ENCODE peak calls at places on chromosomes 2 and 18, in nine cellular contexts. One of them, this sample, is unnamed.

GRCh38 chr18:53864758-53865157 is 359.7 kb downstream of the MBD2 start:
- ATAC-seq in HCT116: no peak
- ATAC-seq in K562: no peak
- ATAC-seq in body of pancreas: no peak
- ATAC-seq in right lobe of liver: no peak
- ATAC-seq in HepG2: no peak
- ATAC-seq in A549: no peak
- ATAC-seq in heart left ventricle: no peak
- ATAC-seq in upper lobe of left lung: no peak
- ATAC-seq in this sample: no peak

GRCh38 chr18:79422022-79422782 is 26.5 kb downstream of the NFATC1 start:
- ATAC-seq in A549: no peak
- ATAC-seq in K562: no peak
- ATAC-seq in heart left ventricle: no peak
- ATAC-seq in HCT116: no peak
- ATAC-seq in body of pancreas: no peak
- ATAC-seq in upper lobe of left lung: peak; percentile 14
- ATAC-seq in right lobe of liver: no peak
- ATAC-seq in HepG2: no peak
- ATAC-seq in this sample: peak; percentile 64

GRCh38 chr2:121211689-121212151 is 73.3 kb downstream of the TFCP2L1 start:
- ATAC-seq in right lobe of liver: no peak
- ATAC-seq in HCT116: no peak
- ATAC-seq in body of pancreas: no peak
- ATAC-seq in heart left ventricle: no peak
- ATAC-seq in HepG2: peak; percentile 16
- ATAC-seq in K562: no peak
- ATAC-seq in upper lobe of left lung: no peak
- ATAC-seq in A549: peak; percentile 44
- ATAC-seq in this sample: no peak

GRCh38 chr2:69902213-69902922 is 8.6 kb downstream of the SNRNP27 start:
- ATAC-seq in body of pancreas: no peak
- ATAC-seq in heart left ventricle: no peak
- ATAC-seq in HCT116: no peak
- ATAC-seq in A549: no peak
- ATAC-seq in right lobe of liver: peak; percentile 41
- ATAC-seq in HepG2: no peak
- ATAC-seq in upper lobe of left lung: peak; percentile 67
- ATAC-seq in K562: no peak
- ATAC-seq in this sample: no peak

GRCh38 chr18:51054764-51055163 is 24.8 kb downstream of the SMAD4 start:
- ATAC-seq in heart left ventricle: no peak
- ATAC-seq in K562: no peak
- ATAC-seq in A549: no peak
- ATAC-seq in body of pancreas: no peak
- ATAC-seq in right lobe of liver: no peak
- ATAC-seq in HCT116: no peak
- ATAC-seq in HepG2: no peak
- ATAC-seq in upper lobe of left lung: no peak
- ATAC-seq in this sample: no peak

GRCh38 chr18:9827856-9828793 is 57.6 kb upstream of the TXNDC2 start:
- ATAC-seq in HepG2: no peak
- ATAC-seq in K562: peak; percentile 81
- ATAC-seq in A549: peak; percentile 90
- ATAC-seq in upper lobe of left lung: peak; percentile 74
- ATAC-seq in body of pancreas: no peak
- ATAC-seq in right lobe of liver: peak; percentile 58
- ATAC-seq in HCT116: peak; percentile 81
- ATAC-seq in heart left ventricle: peak; percentile 2
- ATAC-seq in this sample: peak; percentile 21

GRCh38 chr18:58539659-58540380 is 89.1 kb downstream of the ALPK2 start:
- ATAC-seq in HepG2: peak; percentile 48
- ATAC-seq in K562: no peak
- ATAC-seq in heart left ventricle: no peak
- ATAC-seq in upper lobe of left lung: no peak
- ATAC-seq in HCT116: no peak
- ATAC-seq in A549: no peak
- ATAC-seq in right lobe of liver: peak; percentile 48
- ATAC-seq in body of pancreas: no peak
- ATAC-seq in this sample: no peak

GRCh38 chr2:122873951-122874350 is 1118.5 kb downstream of the TSN start:
- ATAC-seq in right lobe of liver: no peak
- ATAC-seq in upper lobe of left lung: no peak
- ATAC-seq in body of pancreas: no peak
- ATAC-seq in HCT116: no peak
- ATAC-seq in heart left ventricle: no peak
- ATAC-seq in A549: no peak
- ATAC-seq in K562: no peak
- ATAC-seq in HepG2: no peak
- ATAC-seq in this sample: no peak

GRCh38 chr18:56001576-56001975 is 413.6 kb upstream of the TCF4 start:
- ATAC-seq in right lobe of liver: no peak
- ATAC-seq in heart left ventricle: no peak
- ATAC-seq in HepG2: no peak
- ATAC-seq in HCT116: no peak
- ATAC-seq in K562: peak; percentile 42
- ATAC-seq in upper lobe of left lung: no peak
- ATAC-seq in A549: no peak
- ATAC-seq in body of pancreas: no peak
- ATAC-seq in this sample: no peak

GRCh38 chr2:207130958-207131521 is 34.7 kb downstream of the KLF7 start:
- ATAC-seq in HCT116: no peak
- ATAC-seq in upper lobe of left lung: no peak
- ATAC-seq in right lobe of liver: peak; percentile 15
- ATAC-seq in K562: no peak
- ATAC-seq in body of pancreas: peak; percentile 25
- ATAC-seq in heart left ventricle: no peak
- ATAC-seq in HepG2: no peak
- ATAC-seq in A549: no peak
- ATAC-seq in this sample: no peak

GRCh38 chr2:217356142-217356541 is 496.3 kb upstream of the TNP1 start:
- ATAC-seq in right lobe of liver: no peak
- ATAC-seq in HCT116: no peak
- ATAC-seq in A549: no peak
- ATAC-seq in body of pancreas: no peak
- ATAC-seq in HepG2: peak; percentile 58
- ATAC-seq in upper lobe of left lung: no peak
- ATAC-seq in heart left ventricle: no peak
- ATAC-seq in K562: no peak
- ATAC-seq in this sample: no peak
- H3K4me1 ChIP-seq in right lobe of liver: no peaks in the 10 kb centered on the region
- H3K4me1 ChIP-seq in HCT116: no peaks in the 10 kb centered on the region
- H3K4me1 ChIP-seq in A549: peaks cover 18% of the 10 kb centered on the region
- H3K4me1 ChIP-seq in body of pancreas: no peaks in the 10 kb centered on the region
- H3K4me1 ChIP-seq in HepG2: no peaks in the 10 kb centered on the region
- H3K4me1 ChIP-seq in upper lobe of left lung: peaks cover 11% of the 10 kb centered on the region
- H3K4me1 ChIP-seq in heart left ventricle: peaks cover 9% of the 10 kb centered on the region
- H3K4me1 ChIP-seq in K562: no peaks in the 10 kb centered on the region
- H3K4me1 ChIP-seq in this sample: peaks cover 17% of the 10 kb centered on the region

GRCh38 chr18:59899298-59900221 is at the start of gene PMAIP1:
- ATAC-seq in right lobe of liver: peak; percentile 95
- ATAC-seq in A549: peak; percentile 90
- ATAC-seq in upper lobe of left lung: peak; percentile 98
- ATAC-seq in K562: peak; percentile 90
- ATAC-seq in HepG2: peak; percentile 95
- ATAC-seq in heart left ventricle: peak; percentile 97
- ATAC-seq in HCT116: peak; percentile 83
- ATAC-seq in body of pancreas: peak; percentile 96
- ATAC-seq in this sample: peak; percentile 95

GRCh38 chr18:59900222-59901128 is 679 bp downstream of the PMAIP1 start:
- ATAC-seq in A549: peak; percentile 64
- ATAC-seq in upper lobe of left lung: peak; percentile 57
- ATAC-seq in right lobe of liver: peak; percentile 36
- ATAC-seq in body of pancreas: peak; percentile 8
- ATAC-seq in HepG2: peak; percentile 67
- ATAC-seq in HCT116: peak; percentile 28
- ATAC-seq in K562: peak; percentile 77
- ATAC-seq in heart left ventricle: peak; percentile 46
- ATAC-seq in this sample: peak; percentile 16

GRCh38 chr18:59902993-59903610 is 3.3 kb downstream of the PMAIP1 start:
- ATAC-seq in upper lobe of left lung: no peak
- ATAC-seq in HCT116: no peak
- ATAC-seq in heart left ventricle: no peak
- ATAC-seq in body of pancreas: no peak
- ATAC-seq in right lobe of liver: no peak
- ATAC-seq in HepG2: no peak
- ATAC-seq in A549: no peak
- ATAC-seq in K562: no peak
- ATAC-seq in this sample: no peak

GRCh38 chr18:59904051-59904601 is 4.3 kb downstream of the PMAIP1 start:
- ATAC-seq in HepG2: no peak
- ATAC-seq in right lobe of liver: no peak
- ATAC-seq in upper lobe of left lung: no peak
- ATAC-seq in heart left ventricle: no peak
- ATAC-seq in body of pancreas: no peak
- ATAC-seq in K562: no peak
- ATAC-seq in HCT116: no peak
- ATAC-seq in A549: no peak
- ATAC-seq in this sample: no peak

GRCh38 chr18:59902180-59902992 is 2.6 kb downstream of the PMAIP1 start:
- ATAC-seq in upper lobe of left lung: no peak
- ATAC-seq in heart left ventricle: no peak
- ATAC-seq in K562: no peak
- ATAC-seq in right lobe of liver: no peak
- ATAC-seq in A549: no peak
- ATAC-seq in body of pancreas: no peak
- ATAC-seq in HepG2: no peak
- ATAC-seq in HCT116: no peak
- ATAC-seq in this sample: no peak
- TF ChIP-seq POLR2A in upper lobe of left lung: no peak
- TF ChIP-seq POLR2A in heart left ventricle: no peak
- TF ChIP-seq POLR2A in K562: no peak
- TF ChIP-seq POLR2A in right lobe of liver: no peak
- TF ChIP-seq POLR2A in A549: no peak
- TF ChIP-seq POLR2A in body of pancreas: no peak
- TF ChIP-seq POLR2A in HepG2: no peak
- TF ChIP-seq POLR2A in HCT116: no peak
- TF ChIP-seq POLR2A in this sample: no peak

DNA sequence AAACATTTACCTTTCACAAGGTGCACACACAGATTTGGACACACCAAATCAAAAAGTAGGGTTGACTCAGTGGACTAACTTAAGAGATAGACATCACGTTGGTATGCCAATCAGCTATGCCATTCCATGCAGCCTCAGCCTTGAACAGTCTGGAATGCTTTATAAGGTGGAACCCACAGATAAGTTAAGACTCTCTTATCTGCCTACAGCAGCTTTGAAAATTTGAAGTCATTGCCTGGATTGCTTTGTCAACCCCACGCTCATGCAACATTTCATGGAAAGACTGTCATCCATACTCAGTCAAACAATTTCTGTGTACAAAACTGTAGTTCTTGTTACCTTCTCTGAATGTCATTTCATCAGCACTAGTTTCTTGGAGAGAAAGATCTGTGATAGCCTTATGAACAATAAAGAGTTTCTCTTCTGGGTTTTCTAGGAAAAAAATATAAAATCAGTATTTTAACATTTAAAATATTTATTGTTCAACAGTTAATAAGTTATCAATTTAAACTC is 1.2 kb downstream of the ERMN start:
- ATAC-seq in A549: no peak
- ATAC-seq in upper lobe of left lung: no peak
- ATAC-seq in right lobe of liver: no peak
- ATAC-seq in K562: peak; percentile 81
- ATAC-seq in heart left ventricle: no peak
- ATAC-seq in body of pancreas: no peak
- ATAC-seq in HCT116: no peak
- ATAC-seq in HepG2: no peak
- ATAC-seq in this sample: no peak
- H3K4me1 ChIP-seq in A549: peaks cover 3% of the 10 kb centered on the region
- H3K4me1 ChIP-seq in upper lobe of left lung: no peaks in the 10 kb centered on the region
- H3K4me1 ChIP-seq in right lobe of liver: no peaks in the 10 kb centered on the region
- H3K4me1 ChIP-seq in K562: no peaks in the 10 kb centered on the region
- H3K4me1 ChIP-seq in heart left ventricle: no peaks in the 10 kb centered on the region
- H3K4me1 ChIP-seq in body of pancreas: peaks cover 4% of the 10 kb centered on the region
- H3K4me1 ChIP-seq in HCT116: no peaks in the 10 kb centered on the region
- H3K4me1 ChIP-seq in HepG2: no peaks in the 10 kb centered on the region
- H3K4me1 ChIP-seq in this sample: no peaks in the 10 kb centered on the region

GRCh38 chr18:35578481-35578880 is 3.1 kb upstream of the GALNT1 start:
- ATAC-seq in upper lobe of left lung: no peak
- ATAC-seq in K562: no peak
- ATAC-seq in heart left ventricle: no peak
- ATAC-seq in HCT116: no peak
- ATAC-seq in right lobe of liver: no peak
- ATAC-seq in body of pancreas: no peak
- ATAC-seq in HepG2: no peak
- ATAC-seq in A549: no peak
- ATAC-seq in this sample: no peak

GRCh38 chr18:35582899-35583558 is 1.5 kb downstream of the GALNT1 start:
- ATAC-seq in HCT116: no peak
- ATAC-seq in right lobe of liver: no peak
- ATAC-seq in body of pancreas: no peak
- ATAC-seq in upper lobe of left lung: no peak
- ATAC-seq in HepG2: peak; percentile 44
- ATAC-seq in heart left ventricle: no peak
- ATAC-seq in K562: peak; percentile 16
- ATAC-seq in A549: no peak
- ATAC-seq in this sample: no peak

GRCh38 chr18:35582310-35582682 is 756 bp downstream of the GALNT1 start:
- ATAC-seq in HCT116: no peak
- ATAC-seq in A549: no peak
- ATAC-seq in HepG2: no peak
- ATAC-seq in body of pancreas: no peak
- ATAC-seq in upper lobe of left lung: no peak
- ATAC-seq in K562: no peak
- ATAC-seq in right lobe of liver: no peak
- ATAC-seq in heart left ventricle: no peak
- ATAC-seq in this sample: no peak

GRCh38 chr18:35581555-35582309 is at the start of gene GALNT1:
- ATAC-seq in body of pancreas: peak; percentile 76
- ATAC-seq in HepG2: peak; percentile 28
- ATAC-seq in right lobe of liver: peak; percentile 68
- ATAC-seq in heart left ventricle: peak; percentile 58
- ATAC-seq in A549: peak; percentile 70
- ATAC-seq in K562: peak; percentile 64
- ATAC-seq in HCT116: peak; percentile 73
- ATAC-seq in upper lobe of left lung: peak; percentile 67
- ATAC-seq in this sample: peak; percentile 79

DNA sequence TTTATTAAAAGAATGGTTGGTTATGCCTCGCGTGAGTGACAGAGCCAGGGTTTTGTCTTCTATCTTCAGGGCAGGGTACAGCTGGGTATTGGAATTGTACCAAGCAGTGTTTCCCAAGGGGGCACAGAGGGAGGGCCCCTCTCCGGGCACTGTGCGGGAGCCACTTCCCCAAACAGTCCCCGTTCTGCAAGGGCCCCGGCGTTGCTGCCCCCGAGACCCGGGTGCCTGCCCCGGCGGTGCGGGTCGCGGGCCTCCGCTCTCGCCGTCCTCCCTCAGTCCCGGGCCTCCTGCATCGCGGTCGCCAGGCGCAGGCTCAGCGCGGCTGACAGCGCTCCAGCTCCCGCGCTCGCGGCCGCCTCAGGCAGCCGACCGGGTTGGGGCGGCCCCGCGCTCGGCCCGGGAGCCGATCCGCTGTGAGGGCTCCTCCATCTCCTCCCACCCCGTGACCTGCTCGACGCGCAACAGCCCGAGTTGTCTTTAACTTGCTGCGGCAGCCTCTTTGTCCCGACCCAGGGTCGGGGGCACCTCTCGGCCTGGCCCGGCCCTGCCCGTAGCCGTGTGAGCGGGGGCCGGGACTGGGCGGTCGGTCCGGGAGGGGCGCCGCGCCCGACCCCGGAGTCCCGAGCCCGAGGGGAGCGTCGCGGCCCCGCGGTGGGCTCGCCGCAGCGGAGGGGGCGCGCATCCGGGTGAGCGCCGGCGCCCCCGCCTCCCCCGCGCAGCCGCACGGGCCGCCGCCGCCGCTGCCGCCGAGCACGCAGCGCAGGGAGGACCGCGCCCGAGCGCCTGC is 599 bp upstream of the GALNT1 start:
- ATAC-seq in upper lobe of left lung: peak; percentile 91
- ATAC-seq in body of pancreas: peak; percentile 76
- ATAC-seq in right lobe of liver: peak; percentile 83
- ATAC-seq in HepG2: peak; percentile 88
- ATAC-seq in HCT116: peak; percentile 75
- ATAC-seq in heart left ventricle: peak; percentile 82
- ATAC-seq in K562: peak; percentile 89
- ATAC-seq in A549: peak; percentile 86
- ATAC-seq in this sample: peak; percentile 82
- TF ChIP-seq POLR2A in upper lobe of left lung: peak; percentile 67
- TF ChIP-seq POLR2A in body of pancreas: no peak
- TF ChIP-seq POLR2A in right lobe of liver: peak; percentile 40
- TF ChIP-seq POLR2A in HepG2: no peak
- TF ChIP-seq POLR2A in HCT116: no peak
- TF ChIP-seq POLR2A in heart left ventricle: no peak
- TF ChIP-seq POLR2A in K562: no peak
- TF ChIP-seq POLR2A in A549: no peak
- TF ChIP-seq POLR2A in this sample: peak; percentile 28

This sample was measured in gastroesophageal sphincter.